ENCODE peak calls at places on chromosomes 2 and 18, in ten cellular contexts. E is substantia nigra, T is epithelial cell of prostate, V is sigmoid colon, S is PC-9, X is tibial artery, Z is RWPE1, G is pancreas, D is caudate nucleus, Q is HL-60. O is an unnamed sample.

GRCh38 chr2:47720036-47720435 is 62.9 kb upstream of the MSH6 start:
- DNase-seq in T (no peak), D (no peak), X (no peak), Q (no peak), S (no peak), Z (no peak), G (no peak), E (no peak), V (no peak), O (no peak)

GRCh38 chr2:232890536-232890895 is 20.5 kb downstream of the SNORC start:
- DNase-seq in S (no peak), D (no peak), T (no peak), E (no peak), Q (no peak), V (no peak), G (no peak), X (peak), Z (no peak), O (no peak)

GRCh38 chr2:71693286-71694270 is 240.2 kb downstream of the DYSF start:
- DNase-seq in S (no peak), G (no peak), Q (no peak), E (no peak), X (peak), V (no peak), T (no peak), Z (no peak), D (no peak), O (peak)

GRCh38 chr2:83251473-83251872 is 1207.6 kb downstream of the SUCLG1 start:
- DNase-seq in V (no peak), G (no peak), Z (no peak), X (no peak), Q (no peak), E (no peak), T (no peak), S (no peak), D (no peak), O (no peak)

GRCh38 chr18:68940039-68940438 is 142.2 kb downstream of the CCDC102B start:
- DNase-seq in Z (no peak), T (no peak), G (no peak), X (no peak), Q (no peak), S (no peak), V (no peak), D (no peak), E (no peak), O (no peak)

GRCh38 chr2:111884592-111884964 is 585 bp upstream of the ANAPC1 start:
- DNase-seq in V (no peak), Z (no peak), X (no peak), Q (no peak), E (no peak), T (no peak), D (no peak), G (peak), S (no peak), O (no peak)

GRCh38 chr2:165562235-165562634 is 92.7 kb downstream of the CSRNP3 start:
- DNase-seq in G (no peak), S (no peak), X (no peak), T (no peak), V (no peak), E (no peak), D (no peak), Q (no peak), Z (no peak), O (no peak)

GRCh38 chr2:25749676-25750075 is 76.3 kb upstream of the DTNB start:
- DNase-seq in S (no peak), E (no peak), D (no peak), V (no peak), Z (no peak), X (no peak), T (no peak), Q (peak), G (no peak), O (no peak)

GRCh38 chr2:119704670-119705120 is 25.7 kb downstream of the TMEM177 start:
- DNase-seq in E (no peak), G (no peak), X (no peak), T (no peak), Z (no peak), S (no peak), V (no peak), D (no peak), Q (no peak), O (no peak)

GRCh38 chr2:23579674-23580073 is 194.7 kb downstream of the KLHL29 start:
- DNase-seq in V (no peak), S (no peak), G (no peak), D (no peak), X (no peak), E (no peak), Q (no peak), Z (no peak), T (no peak), O (no peak)

GRCh38 chr2:218217366-218218309 is 649 bp downstream of the ARPC2 start:
- DNase-seq in D (peak), Z (peak), S (peak), G (peak), E (peak), Q (peak), X (peak), T (no peak), V (peak), O (peak)

GRCh38 chr2:196718796-196719564 is 79.5 kb downstream of the CCDC150 start:
- DNase-seq in Q (peak), S (no peak), D (no peak), G (peak), T (no peak), Z (no peak), V (no peak), X (no peak), E (peak), O (peak)

GRCh38 chr18:10727477-10727876 is 201.7 kb downstream of the NAPG start:
- DNase-seq in V (no peak), Q (no peak), E (peak), Z (no peak), X (no peak), T (no peak), S (no peak), D (peak), G (no peak), O (no peak)

GRCh38 chr2:57947398-57947797 is 99.2 kb upstream of the VRK2 start:
- DNase-seq in X (no peak), E (no peak), Q (no peak), S (no peak), Z (no peak), T (no peak), G (no peak), D (no peak), V (no peak), O (no peak)

GRCh38 chr2:20622296-20622686 is 28.6 kb downstream of the HS1BP3 start:
- DNase-seq in E (no peak), S (no peak), Z (no peak), Q (no peak), G (no peak), V (no peak), X (peak), D (no peak), T (no peak), O (peak)

GRCh38 chr2:64537991-64538390 is 13.9 kb downstream of the AFTPH start:
- DNase-seq in Z (no peak), V (no peak), G (no peak), Q (no peak), X (no peak), S (no peak), T (no peak), E (no peak), D (no peak), O (no peak)

GRCh38 chr2:65130440-65131175 is 702 bp upstream of the RAB1A start:
- DNase-seq in E (peak), X (no peak), V (no peak), G (no peak), D (no peak), Z (no peak), T (no peak), Q (no peak), S (no peak), O (no peak)

GRCh38 chr2:47631840-47632398 is 151.0 kb upstream of the MSH6 start:
- DNase-seq in Q (no peak), G (no peak), Z (peak), X (peak), T (peak), S (peak), D (no peak), V (no peak), E (no peak), O (peak)

DNA sequence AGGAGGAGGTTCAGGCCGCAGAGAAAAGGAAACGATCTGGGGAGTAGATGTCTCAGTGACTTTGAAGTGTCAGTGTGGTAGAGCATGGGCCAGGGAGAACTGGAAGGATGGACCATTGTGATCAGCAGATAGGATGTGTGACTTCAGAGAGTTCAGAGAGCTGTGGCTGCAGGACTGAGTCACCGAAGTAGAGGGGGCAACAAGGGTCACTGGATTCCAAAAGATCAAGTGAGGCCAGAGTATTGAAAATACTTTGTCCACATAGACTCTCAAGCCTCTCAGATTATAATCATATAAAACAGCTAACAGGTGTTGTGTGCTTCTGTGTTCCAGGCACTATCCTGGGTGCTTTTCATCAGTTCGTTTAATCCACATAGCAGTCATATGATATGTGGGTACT is 99.4 kb downstream of the CRIM1 start:
- DNase-seq in X (no peak), G (no peak), S (no peak), V (no peak), T (no peak), D (no peak), E (no peak), Q (no peak), Z (no peak), O (no peak)
- H3K27ac ChIP-seq in X (peak), G (no peak), S (no peak), V (no peak), T (no peak), D (no peak), E (no peak), Q (no peak), Z (no peak), O (no peak)

GRCh38 chr2:159612255-159612901 is 4.0 kb downstream of the BAZ2B start:
- DNase-seq in E (no peak), G (no peak), Q (no peak), Z (no peak), V (no peak), T (no peak), S (no peak), D (no peak), X (no peak), O (no peak)
- H3K27ac ChIP-seq in E (no peak), G (peak), Q (peak), Z (no peak), V (peak), T (no peak), S (no peak), D (peak), X (peak), O (peak)

GRCh38 chr2:187118331-187119099 is 269.5 kb upstream of the ZSWIM2 start:
- DNase-seq in E (no peak), T (no peak), Q (no peak), G (no peak), Z (no peak), D (no peak), V (no peak), S (no peak), X (no peak), O (no peak)

GRCh38 chr2:187115627-187116026 is 266.7 kb upstream of the ZSWIM2 start:
- DNase-seq in G (no peak), X (no peak), Z (no peak), S (no peak), D (no peak), T (no peak), Q (no peak), V (no peak), E (no peak), O (no peak)

GRCh38 chr2:187117483-187117882 is 268.5 kb upstream of the ZSWIM2 start:
- DNase-seq in S (no peak), D (no peak), T (no peak), X (no peak), E (no peak), G (no peak), Q (no peak), Z (no peak), V (no peak), O (no peak)
- H3K27ac ChIP-seq in S (no peak), D (no peak), T (no peak), X (no peak), E (no peak), G (no peak), Q (no peak), Z (no peak), V (no peak), O (no peak)

GRCh38 chr2:160238392-160238791 is 38.3 kb upstream of the ITGB6 start:
- DNase-seq in G (no peak), S (no peak), E (no peak), Z (no peak), V (no peak), D (no peak), T (no peak), X (no peak), Q (no peak), O (no peak)
- H3K27ac ChIP-seq in G (no peak), S (no peak), E (no peak), Z (no peak), V (no peak), D (no peak), T (peak), X (no peak), Q (no peak), O (no peak)

GRCh38 chr2:145752091-145752806 is 1232.3 kb upstream of the ZEB2 start:
- DNase-seq in Z (peak), V (no peak), Q (peak), X (peak), D (no peak), E (no peak), S (peak), T (no peak), G (peak), O (peak)

GRCh38 chr2:145750617-145751016 is 1230.7 kb upstream of the ZEB2 start:
- DNase-seq in E (no peak), G (no peak), X (no peak), Q (no peak), S (no peak), D (no peak), Z (no peak), T (no peak), V (no peak), O (no peak)

GRCh38 chr2:145750074-145750473 is 1230.2 kb upstream of the ZEB2 start:
- DNase-seq in Z (no peak), T (no peak), V (no peak), Q (no peak), E (no peak), X (no peak), G (no peak), D (no peak), S (no peak), O (no peak)

GRCh38 chr2:145751155-145751554 is 1231.2 kb upstream of the ZEB2 start:
- DNase-seq in T (no peak), S (no peak), G (no peak), E (no peak), D (no peak), Z (no peak), Q (no peak), V (no peak), X (no peak), O (no peak)

DNA sequence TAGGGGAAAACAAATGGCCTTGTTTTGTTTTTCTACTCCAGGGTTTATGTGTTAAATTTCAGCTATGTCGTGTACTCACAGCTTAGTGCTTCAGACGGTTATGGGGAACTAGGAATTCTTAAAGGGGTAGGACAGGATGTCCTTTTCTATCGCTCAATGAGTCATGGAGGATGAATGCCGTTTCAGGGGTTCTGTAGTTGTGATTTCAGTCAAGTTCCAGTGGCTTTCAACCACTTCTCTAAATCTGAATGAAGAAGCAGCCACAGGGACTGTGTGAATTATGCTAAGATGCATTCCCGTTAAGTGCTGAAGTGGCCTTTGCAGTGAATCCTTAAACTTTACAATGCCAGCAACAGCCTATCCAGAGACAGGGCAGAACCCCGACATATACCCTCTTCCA is 1231.7 kb upstream of the ZEB2 start:
- DNase-seq in S (peak), Z (no peak), X (no peak), G (no peak), V (no peak), T (no peak), Q (peak), E (no peak), D (no peak), O (no peak)
- H3K27ac ChIP-seq in S (no peak), Z (no peak), X (peak), G (peak), V (peak), T (no peak), Q (no peak), E (no peak), D (peak), O (peak)

GRCh38 chr18:45651269-45651668 is 36.0 kb downstream of the SLC14A2 start:
- DNase-seq in X (no peak), G (no peak), Z (no peak), T (no peak), E (no peak), V (no peak), S (no peak), Q (no peak), D (no peak), O (no peak)
- H3K27ac ChIP-seq in X (no peak), G (no peak), Z (no peak), T (no peak), E (no peak), V (no peak), S (no peak), Q (no peak), D (no peak), O (no peak)

GRCh38 chr2:95301186-95301585 is 4.0 kb downstream of the KCNIP3 start:
- DNase-seq in G (no peak), E (no peak), D (no peak), T (no peak), Q (no peak), S (no peak), V (no peak), X (no peak), Z (no peak), O (no peak)
- H3K27ac ChIP-seq in G (no peak), E (peak), D (no peak), T (no peak), Q (no peak), S (no peak), V (no peak), X (no peak), Z (no peak), O (no peak)

O was measured in left lung.